ENCODE peak calls at places on chromosomes 4 and X, in five cellular contexts. A, X, Q, M and Z are unnamed samples.

GRCh38 chrX:30804462-30804861 is 84.6 kb downstream of the TAB3 start:
- DNase-seq in A (no peak), X (no peak), Q (no peak), M (no peak), Z (no peak)

GRCh38 chr4:6633091-6633906 is 7.2 kb upstream of the MRFAP1 start:
- DNase-seq in M (no peak), A (peak), Q (no peak), X (no peak), Z (no peak)

GRCh38 chrX:155864655-155865054 is 16.5 kb upstream of the VAMP7 start:
- DNase-seq in Q (no peak), A (peak), M (peak), X (no peak), Z (no peak)

GRCh38 chrX:108304210-108304609 is 134.0 kb downstream of the COL4A6 start:
- DNase-seq in Q (no peak), M (peak), A (no peak), X (no peak), Z (no peak)

GRCh38 chrX:110795645-110796510 is at the start of gene CHRDL1:
- DNase-seq in X (no peak), M (peak), Q (no peak), A (peak), Z (peak)

GRCh38 chr4:187017156-187017555 is 293.5 kb upstream of the FAT1 start:
- DNase-seq in Q (no peak), M (no peak), X (no peak), A (no peak), Z (no peak)

GRCh38 chrX:132412208-132412607 is 76.6 kb downstream of the MBNL3 start:
- DNase-seq in M (no peak), A (no peak), X (no peak), Q (peak), Z (no peak)

GRCh38 chr4:163448541-163449203 is 24.9 kb downstream of the TKTL2 start:
- DNase-seq in A (peak), X (no peak), M (peak), Q (peak), Z (no peak)

GRCh38 chr4:168830777-168831512 is 179.1 kb downstream of the CBR4 start:
- DNase-seq in Q (no peak), A (no peak), X (no peak), M (no peak), Z (no peak)

GRCh38 chr4:2318476-2318875 is 56.6 kb upstream of the MXD4 start:
- DNase-seq in M (no peak), A (no peak), X (no peak), Q (no peak), Z (no peak)

GRCh38 chr4:6647582-6648230 is 7.2 kb downstream of the MRFAP1 start:
- DNase-seq in Q (no peak), M (no peak), X (no peak), A (no peak), Z (no peak)

GRCh38 chr4:39718366-39719323 is 20.7 kb downstream of the UBE2K start:
- DNase-seq in Q (no peak), A (no peak), M (no peak), X (no peak), Z (no peak)

GRCh38 chrX:132119821-132120220 is 8.0 kb downstream of the FRMD7 start:
- DNase-seq in Q (no peak), X (no peak), A (no peak), M (no peak), Z (no peak)

GRCh38 chr4:98828801-98829200 is 100.1 kb downstream of the EIF4E start:
- DNase-seq in X (no peak), Q (no peak), M (no peak), A (no peak), Z (no peak)

GRCh38 chrX:153703036-153703370 is 15.3 kb downstream of the SLC6A8 start:
- DNase-seq in A (no peak), X (no peak), M (peak), Q (peak), Z (no peak)

GRCh38 chr4:38612996-38613395 is 51.0 kb upstream of the KLF3 start:
- DNase-seq in X (no peak), Q (peak), A (no peak), M (no peak), Z (no peak)

GRCh38 chr4:86521373-86521969 is 72.6 kb upstream of the PTPN13 start:
- DNase-seq in M (no peak), X (no peak), A (no peak), Q (no peak), Z (no peak)

GRCh38 chrX:112834016-112834855 is 6.4 kb downstream of the AMOT start:
- DNase-seq in M (no peak), Q (peak), A (no peak), X (no peak), Z (no peak)

GRCh38 chrX:97159916-97160800 is 276.4 kb downstream of the RPA4 start:
- DNase-seq in M (peak), Q (no peak), A (no peak), X (no peak), Z (no peak)

GRCh38 chr4:106294062-106294461 is 21.9 kb downstream of the TBCK start:
- DNase-seq in A (no peak), M (no peak), X (no peak), Q (no peak), Z (no peak)